ENCODE peak calls at places on chromosomes 7 and 10, in six cellular contexts. G is ovary, K is heart left ventricle, Y is NB4, O is HCT116, I is erythroblast. U is an unnamed sample.

GRCh38 chr7:124765401-124766352 is at the start of gene GPR37:
- DNase-seq in Y (no peak), K (peak), I (peak), G (no peak), O (peak), U (peak)

GRCh38 chr10:79068203-79068561 is 584 bp upstream of the ZMIZ1 start:
- DNase-seq in Y (peak), O (no peak), G (peak), I (peak), K (no peak), U (peak)

GRCh38 chr10:126525326-126525725 is 137.0 kb upstream of the ADAM12 start:
- DNase-seq in K (no peak), I (no peak), Y (no peak), G (no peak), O (no peak), U (no peak)

GRCh38 chr7:120857558-120858298 is at the start of gene TSPAN12:
- DNase-seq in K (peak), G (peak), I (peak), O (peak), Y (peak), U (peak)

GRCh38 chr7:1555046-1555812 is 776 bp downstream of the TMEM184A start:
- DNase-seq in G (peak), I (no peak), Y (peak), O (no peak), K (peak), U (peak)

GRCh38 chr7:36358589-36358988 is 31.1 kb upstream of the ANLN start:
- DNase-seq in G (no peak), O (no peak), I (no peak), Y (no peak), K (no peak), U (no peak)

GRCh38 chr10:28266449-28267224 is 36.2 kb downstream of the MPP7 start:
- DNase-seq in K (no peak), I (no peak), Y (no peak), G (no peak), O (no peak), U (no peak)

GRCh38 chr10:50624866-50625491 is 1.2 kb upstream of the SGMS1 start:
- DNase-seq in O (peak), K (peak), Y (peak), G (no peak), I (peak), U (peak)

GRCh38 chr10:28542728-28543127 is 9.8 kb downstream of the WAC start:
- DNase-seq in O (no peak), K (no peak), G (no peak), I (no peak), Y (no peak), U (no peak)

GRCh38 chr10:62818426-62819011 is 2.4 kb upstream of the EGR2 start:
- DNase-seq in G (no peak), O (no peak), Y (peak), I (peak), K (peak), U (no peak)

DNA sequence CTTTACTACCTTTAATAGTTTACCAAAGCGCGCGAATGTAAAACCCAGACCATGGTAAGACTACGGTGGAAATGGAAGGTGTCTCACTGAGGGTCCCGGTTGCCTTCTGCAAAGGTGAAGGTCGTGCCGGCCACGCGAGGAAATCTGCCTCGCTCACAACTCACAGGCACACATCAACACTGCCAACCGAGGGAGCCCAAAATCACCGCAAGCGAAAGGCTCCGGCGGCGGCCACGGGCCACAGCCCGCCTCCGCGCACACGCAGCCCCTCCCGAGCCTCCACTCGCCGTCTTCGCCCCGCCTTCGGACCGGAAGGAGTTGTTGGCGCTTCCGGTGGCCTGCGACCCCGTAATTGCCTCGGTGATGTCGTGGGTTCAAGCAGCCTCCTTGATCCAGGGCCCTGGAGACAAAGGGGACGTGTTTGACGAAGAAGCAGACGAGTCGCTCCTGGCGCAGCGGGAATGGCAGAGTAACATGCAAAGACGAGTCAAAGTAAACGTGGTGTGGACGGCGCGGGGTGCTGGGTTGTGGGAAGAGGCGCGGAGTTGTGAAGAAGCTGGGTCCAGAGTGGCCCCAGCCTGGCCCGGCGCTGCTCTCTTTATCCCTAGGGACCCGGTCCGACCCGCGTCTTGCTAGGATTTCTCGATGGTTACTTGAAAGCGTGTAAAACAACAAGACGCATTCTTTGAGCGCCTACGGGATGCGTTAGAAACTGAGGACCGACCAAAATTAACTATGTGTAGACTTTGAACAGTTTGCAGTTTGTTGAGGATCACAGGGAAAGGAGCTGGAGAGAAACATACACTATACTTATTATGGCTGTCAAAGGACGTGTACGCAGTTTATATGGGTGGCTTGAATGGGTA is at the start of gene YAE1:
- DNase-seq in K (peak), I (peak), Y (peak), G (peak), O (peak), U (peak)
- TF ChIP-seq POLR2A in K (peak), I (peak), Y (peak), G (peak), O (peak), U (peak)

GRCh38 chr7:129052441-129052840 is 2.5 kb downstream of the TNPO3 start:
- DNase-seq in Y (no peak), O (no peak), G (no peak), K (no peak), I (no peak), U (no peak)
- TF ChIP-seq POLR2A in Y (no peak), O (no peak), G (no peak), K (no peak), I (no peak), U (no peak)

DNA sequence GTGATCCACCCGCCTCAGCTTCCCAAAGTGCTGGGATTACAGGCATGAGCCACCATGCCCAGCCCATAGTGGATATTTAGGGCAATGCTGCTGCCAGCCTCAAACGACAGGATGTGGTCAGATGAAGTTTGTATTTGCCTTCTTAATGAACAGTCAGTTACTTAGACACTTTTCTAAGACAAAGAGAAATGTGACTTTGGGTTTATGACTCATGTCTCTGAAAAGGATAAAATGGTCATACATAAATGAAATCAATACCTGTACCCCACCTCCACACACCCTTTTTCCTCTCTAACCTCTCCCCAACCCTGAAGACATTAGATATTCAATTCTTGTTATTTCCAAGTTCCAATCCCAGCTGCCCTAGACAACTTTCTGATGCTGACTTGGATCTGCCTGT is 109.3 kb upstream of the INSIG1 start:
- DNase-seq in O (no peak), I (no peak), G (no peak), K (no peak), Y (peak), U (no peak)
- TF ChIP-seq POLR2A in O (no peak), I (no peak), G (no peak), K (no peak), Y (no peak), U (no peak)

GRCh38 chr10:3124412-3125175 is 48.0 kb downstream of the PITRM1 start:
- DNase-seq in I (no peak), G (no peak), Y (no peak), K (no peak), O (no peak), U (no peak)

GRCh38 chr10:3126249-3126648 is 46.3 kb downstream of the PITRM1 start:
- DNase-seq in K (peak), I (no peak), G (no peak), O (no peak), Y (no peak), U (no peak)

GRCh38 chr10:3126741-3127342 is 45.7 kb downstream of the PITRM1 start:
- DNase-seq in O (no peak), Y (no peak), I (no peak), G (no peak), K (peak), U (no peak)

GRCh38 chr10:3123571-3124411 is 48.8 kb downstream of the PITRM1 start:
- DNase-seq in K (peak), Y (no peak), G (no peak), I (no peak), O (no peak), U (no peak)

DNA sequence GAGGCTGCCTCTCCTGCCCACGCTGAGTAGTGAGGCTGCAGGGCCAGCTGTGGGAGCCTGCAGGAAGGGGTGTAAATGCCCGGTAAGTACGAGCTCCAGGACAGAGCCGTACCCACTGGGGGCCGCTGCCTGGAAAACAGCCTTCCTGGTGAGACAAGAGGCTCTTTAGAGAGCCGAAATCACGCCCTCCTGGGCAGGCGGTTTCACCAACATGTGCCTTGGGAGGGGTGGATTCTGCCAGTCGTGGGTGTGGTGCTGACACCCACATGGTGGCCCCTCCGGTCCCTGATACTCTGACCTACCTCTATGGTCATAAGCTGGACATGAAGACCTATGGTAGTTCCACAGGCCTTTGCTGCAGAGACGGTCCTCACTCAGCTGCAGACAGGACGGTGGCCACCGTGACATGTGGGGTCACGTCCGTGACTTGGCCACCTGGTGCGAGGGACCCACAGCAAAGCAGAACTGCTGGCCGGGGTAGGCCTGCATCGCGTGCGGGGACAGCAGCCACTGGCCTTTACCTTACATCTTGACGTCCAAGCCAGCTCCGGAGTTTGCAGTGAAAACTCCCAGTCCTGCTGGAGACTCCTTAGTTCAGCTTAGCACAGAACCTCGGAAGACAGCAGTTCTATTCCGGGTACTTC is 46.9 kb downstream of the PITRM1 start:
- DNase-seq in G (no peak), Y (no peak), K (no peak), I (no peak), O (no peak), U (no peak)
- TF ChIP-seq POLR2A in G (no peak), Y (no peak), K (no peak), I (no peak), O (no peak), U (no peak)

DNA sequence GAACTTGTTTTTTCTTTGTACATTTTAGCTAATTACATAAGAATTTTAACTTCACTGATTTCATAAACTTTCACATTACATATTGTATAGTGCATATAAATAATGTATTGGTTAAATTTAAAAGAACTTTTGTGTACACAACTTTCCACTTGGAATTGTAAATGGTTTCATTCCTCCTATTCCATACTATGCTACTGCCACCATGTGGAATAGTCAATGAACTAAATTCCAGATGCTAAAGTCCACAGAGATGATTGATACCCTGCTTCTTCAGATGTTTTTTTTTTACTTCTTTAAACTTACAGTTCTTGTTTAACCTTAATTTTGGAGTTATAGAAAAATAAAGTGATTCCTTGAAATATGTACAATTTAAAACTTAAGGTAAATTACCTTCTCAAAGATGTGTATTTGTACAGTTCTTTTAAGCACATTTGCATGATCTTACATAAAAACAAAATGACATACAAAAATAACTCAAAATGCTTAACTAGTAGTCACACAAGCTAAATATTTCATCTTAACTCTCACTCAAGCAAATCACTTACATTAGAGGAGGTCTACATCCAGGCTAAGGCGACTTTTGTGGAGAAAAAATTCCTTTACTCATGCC is 247.6 kb upstream of the HGF start:
- DNase-seq in I (peak), K (no peak), Y (peak), O (peak), G (no peak), U (no peak)
- TF ChIP-seq POLR2A in I (no peak), K (no peak), Y (no peak), O (no peak), G (no peak), U (no peak)

GRCh38 chr10:24451325-24451820 is 242.4 kb downstream of the KIAA1217 start:
- DNase-seq in I (no peak), K (no peak), O (no peak), G (no peak), Y (no peak), U (no peak)
- TF ChIP-seq POLR2A in I (no peak), K (no peak), O (no peak), G (no peak), Y (no peak), U (no peak)

DNA sequence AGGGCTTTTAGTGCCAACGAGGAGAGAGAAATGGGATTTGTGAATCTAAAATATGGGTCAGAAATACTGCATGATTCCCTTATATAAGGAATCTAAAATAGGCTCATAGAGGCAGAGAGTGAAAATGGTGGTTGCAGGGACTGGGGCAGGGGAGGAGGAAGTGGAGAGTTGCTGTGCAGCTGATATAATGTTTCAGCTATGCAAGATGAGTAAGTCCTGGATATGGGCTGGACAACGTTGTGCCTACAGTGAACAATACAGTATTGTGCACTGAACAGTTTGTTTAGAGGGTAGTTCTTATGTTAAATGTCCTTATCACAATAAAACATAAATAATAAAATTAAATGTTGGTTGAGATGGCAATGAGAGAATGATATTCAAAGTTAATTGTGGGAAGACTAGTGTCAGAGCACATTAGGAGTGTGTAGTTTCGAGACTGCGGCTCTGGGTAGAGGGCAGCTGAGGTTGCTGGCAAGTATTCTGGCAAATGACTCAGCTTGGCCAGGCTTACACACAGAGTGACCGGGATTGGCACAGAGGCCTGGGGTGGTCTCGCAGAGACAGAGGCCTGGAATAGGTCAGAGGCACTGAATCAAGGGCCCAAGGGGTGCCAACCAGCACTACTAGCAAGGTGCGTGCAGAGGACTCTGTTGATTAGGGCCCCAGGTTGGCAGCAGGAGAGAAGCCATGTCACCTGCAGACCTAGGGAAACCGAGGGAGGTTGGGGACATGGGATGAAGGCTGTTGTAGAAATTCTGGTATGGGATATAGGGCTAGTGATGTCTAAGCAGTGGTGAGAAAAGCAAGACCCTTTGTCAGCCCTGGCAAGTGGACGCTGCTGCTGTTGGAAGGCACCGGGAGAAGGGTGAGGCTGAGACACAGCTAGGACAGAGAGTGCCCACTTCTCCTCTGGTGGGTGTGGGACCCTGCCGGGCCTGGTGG is 2.8 kb upstream of the DEPP1 start:
- DNase-seq in G (peak), O (peak), K (no peak), I (no peak), Y (peak), U (peak)
- TF ChIP-seq POLR2A in G (no peak), O (no peak), K (no peak), I (no peak), Y (no peak), U (peak)

U was measured in H54.